ENCODE peak calls at places on chromosome 1, in six cellular contexts. F, V, C, W, L and I are unnamed samples. For H3K4me1 and H3K36me3, the result is how much of the 10 kb centered on the place peaks cover.

GRCh38 chr1:110150330-110151174 is at the start of gene SLC6A17:
- DNase-seq in W (peak), L (no peak), V (no peak), F (no peak), C (peak), I (no peak)

GRCh38 chr1:94384485-94385353 is 33.5 kb upstream of the ABCD3 start:
- DNase-seq in C (no peak), L (no peak), V (no peak), F (no peak), W (no peak), I (no peak)

GRCh38 chr1:94143809-94144176 is 22.8 kb upstream of the ABCA4 start:
- DNase-seq in F (no peak), V (no peak), C (no peak), W (no peak), L (no peak), I (no peak)

GRCh38 chr1:96544831-96545221 is 176.8 kb upstream of the PTBP2 start:
- DNase-seq in F (no peak), L (no peak), W (no peak), V (no peak), C (no peak), I (no peak)

GRCh38 chr1:237763137-237763536 is 127.6 kb downstream of the ZP4 start:
- DNase-seq in L (no peak), C (no peak), V (no peak), W (no peak), F (no peak), I (no peak)

GRCh38 chr1:32159189-32159588 is 20.3 kb upstream of the TXLNA start:
- DNase-seq in W (no peak), L (no peak), V (no peak), C (no peak), F (no peak), I (no peak)

GRCh38 chr1:206685749-206686485 is 1.2 kb downstream of the MAPKAPK2 start:
- DNase-seq in L (peak), V (peak), F (no peak), C (peak), W (peak), I (peak)

GRCh38 chr1:72526926-72527325 is 244.6 kb upstream of the NEGR1 start:
- DNase-seq in V (no peak), F (no peak), L (no peak), W (no peak), C (no peak), I (no peak)

GRCh38 chr1:7084232-7084894 is 299.1 kb downstream of the CAMTA1 start:
- DNase-seq in C (no peak), L (no peak), F (no peak), V (no peak), W (no peak), I (no peak)

GRCh38 chr1:206591236-206591635 is 21.0 kb downstream of the EIF2D start:
- DNase-seq in W (no peak), F (no peak), L (no peak), C (no peak), V (no peak), I (no peak)

GRCh38 chr1:84936116-84936810 is 43.3 kb upstream of the LPAR3 start:
- DNase-seq in W (no peak), C (peak), F (no peak), V (peak), L (no peak), I (peak)

GRCh38 chr1:34924759-34925555 is 4.5 kb downstream of the DLGAP3 start:
- DNase-seq in W (peak), V (peak), L (peak), F (no peak), C (no peak), I (peak)

GRCh38 chr1:119702384-119702783 is 9.3 kb upstream of the PHGDH start:
- DNase-seq in C (no peak), L (no peak), W (no peak), V (no peak), F (no peak), I (no peak)

GRCh38 chr1:61226791-61227567 is 144.6 kb downstream of the NFIA start:
- DNase-seq in F (no peak), W (no peak), C (no peak), V (no peak), L (no peak), I (no peak)

GRCh38 chr1:12771186-12771585 is 2.4 kb upstream of the PRAMEF12 start:
- DNase-seq in W (no peak), F (no peak), C (no peak), V (no peak), L (no peak), I (no peak)

GRCh38 chr1:211305044-211305443 is 21.6 kb upstream of the TRAF5 start:
- DNase-seq in F (no peak), C (no peak), V (no peak), L (no peak), W (no peak), I (no peak)

GRCh38 chr1:15833069-15833679 is 14.3 kb upstream of the SPEN start:
- DNase-seq in V (peak), C (peak), W (peak), L (peak), F (no peak), I (no peak)

GRCh38 chr1:37879865-37880264 is 20.5 kb upstream of the MTF1 start:
- DNase-seq in L (no peak), W (no peak), F (no peak), V (no peak), C (no peak), I (no peak)

GRCh38 chr1:244964112-244964971 is 100.0 kb upstream of the HNRNPU start:
- DNase-seq in F (no peak), W (no peak), V (no peak), C (no peak), L (no peak), I (no peak)
- H3K4me3 ChIP-seq in F (peak), W (no peak), V (no peak), C (no peak), L (peak), I (no peak)

GRCh38 chr1:59429651-59430050 is 132.8 kb downstream of the FGGY start:
- DNase-seq in W (no peak), V (no peak), C (no peak), F (no peak), L (no peak), I (no peak)

GRCh38 chr1:59433440-59433813 is 136.5 kb downstream of the FGGY start:
- DNase-seq in C (no peak), V (no peak), L (peak), W (peak), F (no peak), I (no peak)

GRCh38 chr1:59434336-59434735 is 137.4 kb downstream of the FGGY start:
- DNase-seq in W (no peak), V (no peak), L (no peak), C (no peak), F (no peak), I (no peak)

GRCh38 chr1:59432531-59433439 is 135.9 kb downstream of the FGGY start:
- DNase-seq in C (no peak), V (no peak), L (no peak), F (no peak), W (no peak), I (no peak)

GRCh38 chr1:59431566-59432294 is 134.8 kb downstream of the FGGY start:
- DNase-seq in V (no peak), F (no peak), L (no peak), W (no peak), C (no peak), I (no peak)
- H3K4me1 ChIP-seq in V (under half), F (under half), L (under half), W (half or more), C (half or more), I (under half)

GRCh38 chr1:223815865-223816264 is 29.9 kb downstream of the TP53BP2 start:
- DNase-seq in F (no peak), V (no peak), W (no peak), C (no peak), L (no peak), I (no peak)

GRCh38 chr1:223810586-223810985 is 35.2 kb downstream of the TP53BP2 start:
- DNase-seq in C (no peak), W (no peak), F (no peak), V (no peak), L (no peak), I (no peak)

GRCh38 chr1:223815020-223815853 is 30.5 kb downstream of the TP53BP2 start:
- DNase-seq in F (no peak), C (no peak), V (no peak), L (no peak), W (no peak), I (no peak)

GRCh38 chr1:223813645-223814044 is 32.1 kb downstream of the TP53BP2 start:
- DNase-seq in L (no peak), C (no peak), F (no peak), W (no peak), V (no peak), I (no peak)

DNA sequence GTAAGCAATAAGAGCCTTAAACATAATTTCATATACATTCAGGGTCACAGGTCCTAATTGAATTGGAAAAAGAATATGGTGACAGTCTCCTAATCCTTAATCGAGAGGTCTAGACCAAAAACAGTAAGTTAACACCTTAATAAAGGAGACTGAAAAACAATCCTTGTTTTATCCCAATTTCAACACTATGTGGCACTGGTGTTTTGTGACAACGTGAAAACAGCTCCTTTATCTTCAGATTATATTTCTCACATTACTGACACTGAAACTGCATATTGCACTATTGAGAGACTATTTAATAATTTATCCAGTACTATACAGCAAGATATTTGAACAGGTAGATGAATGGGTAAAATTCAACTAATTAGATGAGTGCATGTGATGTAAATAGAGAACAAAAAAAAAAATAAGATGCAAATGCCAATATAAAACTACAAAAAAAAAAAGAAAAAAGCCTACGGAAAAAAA is 34.1 kb downstream of the TP53BP2 start:
- DNase-seq in W (no peak), C (peak), L (no peak), F (no peak), V (no peak), I (peak)
- H3K36me3 ChIP-seq in W (half or more), C (under half), L (under half), F (under half), V (under half), I (under half)

DNA sequence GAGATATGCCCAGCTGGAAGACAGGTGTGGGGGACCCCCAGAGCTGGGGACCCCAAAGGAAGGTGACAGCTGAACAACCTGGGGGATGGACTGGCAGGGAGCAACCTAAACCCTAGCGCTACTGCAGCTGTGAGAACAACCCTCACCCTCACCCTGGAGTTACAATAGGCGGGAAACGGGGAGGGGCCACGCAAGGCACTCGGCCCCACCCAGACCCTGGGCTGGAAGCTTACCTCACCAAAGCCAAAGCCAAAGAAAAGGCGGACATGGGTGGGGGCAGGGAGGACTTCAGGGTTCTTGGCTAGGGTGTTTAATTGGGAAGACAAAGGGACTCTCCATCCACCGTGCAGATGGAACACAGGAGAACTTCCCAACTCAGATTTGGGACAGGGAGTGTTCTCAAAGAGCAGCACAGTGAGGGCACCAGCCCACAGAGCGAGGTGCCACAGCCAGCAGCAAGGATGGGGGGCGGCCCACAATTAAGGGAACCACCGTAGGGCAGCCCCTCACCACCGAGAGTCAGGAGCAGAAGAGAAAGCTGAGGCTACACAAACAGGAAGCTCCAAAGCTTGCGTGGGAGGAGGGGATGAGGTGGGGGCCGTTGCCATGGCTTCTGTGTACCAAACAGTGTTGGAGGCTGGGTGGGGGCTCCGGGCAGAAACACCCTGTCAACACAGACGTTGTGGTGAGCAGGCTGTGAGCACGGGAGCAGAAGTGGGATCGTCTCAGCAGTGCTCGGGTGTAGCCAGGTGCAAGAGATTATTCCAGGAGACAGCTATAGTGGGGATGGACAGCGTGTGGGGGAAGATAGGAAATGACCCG is 1.9 kb downstream of the TAGLN2 start:
- DNase-seq in F (peak), C (no peak), V (peak), L (peak), W (peak), I (peak)
- H3K4me3 ChIP-seq in F (peak), C (peak), V (peak), L (peak), W (peak), I (peak)

GRCh38 chr1:167487614-167488013 is 30.7 kb downstream of the CD247 start:
- DNase-seq in V (no peak), F (no peak), L (no peak), C (no peak), W (no peak), I (no peak)
- H3K4me1 ChIP-seq in V (half or more), F (under half), L (under half), C (under half), W (under half), I (under half)

GRCh38 chr1:200904772-200905171 is 10.1 kb downstream of the INAVA start:
- DNase-seq in F (no peak), V (no peak), C (no peak), W (no peak), L (no peak), I (no peak)
- H3K36me3 ChIP-seq in F (under half), V (under half), C (under half), W (under half), L (under half), I (under half)